ENCODE peak calls at places on chromosome 6, in four cellular contexts. G, I, J and B are unnamed samples.

GRCh38 chr6:108556864-108557493 is 3.7 kb upstream of the FOXO3 start:
- DNase-seq in G (no peak), I (no peak), J (peak), B (no peak)

GRCh38 chr6:11811644-11812264 is 33.2 kb upstream of the ADTRP start:
- DNase-seq in G (no peak), I (no peak), J (no peak), B (no peak)

GRCh38 chr6:111808493-111808892 is 64.8 kb downstream of the FYN start:
- DNase-seq in G (no peak), I (no peak), J (no peak), B (no peak)

GRCh38 chr6:170053966-170054661 is 236.8 kb downstream of the DLL1 start:
- DNase-seq in G (no peak), I (no peak), J (no peak), B (no peak)

GRCh38 chr6:13395272-13396237 is 67.2 kb upstream of the TBC1D7 start:
- DNase-seq in G (peak), I (no peak), J (peak), B (no peak)

GRCh38 chr6:14270925-14271791 is 153.6 kb downstream of the CD83 start:
- DNase-seq in G (peak), I (peak), J (no peak), B (no peak)

GRCh38 chr6:150993253-150993652 is 127.8 kb downstream of the MTHFD1L start:
- DNase-seq in G (no peak), I (no peak), J (no peak), B (no peak)

GRCh38 chr6:5813625-5814027 is 193.1 kb downstream of the NRN1 start:
- DNase-seq in G (no peak), I (no peak), J (no peak), B (no peak)

GRCh38 chr6:87333591-87334181 is 4.6 kb upstream of the GJB7 start:
- DNase-seq in G (no peak), I (no peak), J (peak), B (no peak)

GRCh38 chr6:117142995-117143394 is 122.4 kb upstream of the VGLL2 start:
- DNase-seq in G (no peak), I (no peak), J (no peak), B (no peak)

GRCh38 chr6:39453236-39453635 is 130.7 kb upstream of the KCNK16 start:
- DNase-seq in G (no peak), I (no peak), J (no peak), B (no peak)

GRCh38 chr6:43742285-43742684 is 27.7 kb upstream of the VEGFA start:
- DNase-seq in G (no peak), I (no peak), J (no peak), B (no peak)

GRCh38 chr6:89995296-89995695 is 101.0 kb downstream of the GJA10 start:
- DNase-seq in G (no peak), I (no peak), J (no peak), B (no peak)

GRCh38 chr6:154923199-154923869 is 71.8 kb upstream of the TIAM2 start:
- DNase-seq in G (no peak), I (no peak), J (peak), B (no peak)

GRCh38 chr6:121897337-121897760 is 461.9 kb downstream of the GJA1 start:
- DNase-seq in G (peak), I (no peak), J (no peak), B (no peak)

GRCh38 chr6:113015249-113015648 is 668.1 kb downstream of the RFPL4B start:
- DNase-seq in G (no peak), I (no peak), J (no peak), B (no peak)

GRCh38 chr6:24667378-24667803 is 514 bp downstream of the ACOT13 start:
- DNase-seq in G (peak), I (no peak), J (peak), B (no peak)

GRCh38 chr6:133408543-133408942 is 167.4 kb downstream of the EYA4 start:
- DNase-seq in G (no peak), I (no peak), J (no peak), B (no peak)

GRCh38 chr6:34177181-34177591 is 31.3 kb upstream of the GRM4 start:
- DNase-seq in G (no peak), I (no peak), J (no peak), B (no peak)

GRCh38 chr6:135144678-135145508 is 36.2 kb upstream of the MYB start:
- DNase-seq in G (peak), I (no peak), J (peak), B (no peak)

GRCh38 chr6:29809249-29809648 is 18.4 kb upstream of the HLA-G start:
- DNase-seq in G (no peak), I (no peak), J (no peak), B (no peak)

GRCh38 chr6:159929819-159930218 is 39.0 kb downstream of the MAS1 start:
- DNase-seq in G (peak), I (peak), J (no peak), B (no peak)

GRCh38 chr6:33886673-33887144 is 82.9 kb upstream of the MLN start:
- DNase-seq in G (no peak), I (no peak), J (no peak), B (no peak)

GRCh38 chr6:47168176-47168575 is 126.0 kb upstream of the ADGRF1 start:
- DNase-seq in G (peak), I (no peak), J (peak), B (no peak)

GRCh38 chr6:14442250-14442649 is 324.7 kb downstream of the CD83 start:
- DNase-seq in G (no peak), I (no peak), J (no peak), B (no peak)

GRCh38 chr6:72363844-72364740 is 257.8 kb upstream of the KCNQ5 start:
- DNase-seq in G (no peak), I (no peak), J (peak), B (no peak)

GRCh38 chr6:21949211-21949801 is 347.5 kb downstream of the PRL start:
- DNase-seq in G (peak), I (no peak), J (no peak), B (no peak)

GRCh38 chr6:137571854-137572253 is 77.7 kb upstream of the OLIG3 start:
- DNase-seq in G (no peak), I (peak), J (peak), B (peak)

GRCh38 chr6:148520109-148520841 is 177.6 kb downstream of the SASH1 start:
- DNase-seq in G (no peak), I (no peak), J (no peak), B (no peak)

GRCh38 chr6:166999845-167000253 is 652 bp downstream of the CEP43 start:
- DNase-seq in G (peak), I (no peak), J (peak), B (no peak)